ENCODE peak calls at places on chromosome 12, in four cellular contexts. Y is mammary epithelial cell, M is cardiac muscle cell, E is AG09309. Z is an unnamed sample.

GRCh38 chr12:11756022-11756421 is 106.5 kb downstream of the ETV6 start:
- DNase-seq in Y (no peak), M (no peak), E (no peak), Z (no peak)

GRCh38 chr12:10361622-10362021 is 28.2 kb downstream of the KLRK1 start:
- DNase-seq in Y (peak), M (peak), E (no peak), Z (no peak)

GRCh38 chr12:73863541-73863940 is 674.1 kb upstream of the ATXN7L3B start:
- DNase-seq in Y (peak), M (no peak), E (no peak), Z (peak)

GRCh38 chr12:16553457-16553856 is 52.5 kb downstream of the LMO3 start:
- DNase-seq in Y (peak), M (no peak), E (no peak), Z (no peak)

GRCh38 chr12:28097221-28097620 is 93.0 kb upstream of the CCDC91 start:
- DNase-seq in Y (no peak), M (no peak), E (no peak), Z (no peak)

GRCh38 chr12:106345739-106346138 is 11.8 kb upstream of the POLR3B start:
- DNase-seq in Y (peak), M (peak), E (no peak), Z (peak)

GRCh38 chr12:110530511-110530910 is 28.4 kb downstream of the RAD9B start:
- DNase-seq in Y (no peak), M (peak), E (no peak), Z (no peak)

GRCh38 chr12:111642681-111643427 is 42.9 kb downstream of the BRAP start:
- DNase-seq in Y (no peak), M (no peak), E (no peak), Z (no peak)

GRCh38 chr12:11668611-11669010 is 19.1 kb downstream of the ETV6 start:
- DNase-seq in Y (peak), M (no peak), E (no peak), Z (no peak)

GRCh38 chr12:132953163-132953425 is 3.0 kb downstream of the ZNF605 start:
- DNase-seq in Y (no peak), M (no peak), E (no peak), Z (no peak)

GRCh38 chr12:69985656-69986055 is 160.6 kb downstream of the MYRFL start:
- DNase-seq in Y (no peak), M (no peak), E (no peak), Z (peak)

GRCh38 chr12:70686299-70686698 is 49.1 kb upstream of the PTPRB start:
- DNase-seq in Y (no peak), M (no peak), E (no peak), Z (no peak)

GRCh38 chr12:95607642-95608041 is 56.4 kb upstream of the USP44 start:
- DNase-seq in Y (no peak), M (no peak), E (no peak), Z (no peak)

GRCh38 chr12:97927991-97928390 is 465.4 kb downstream of the RMST start:
- DNase-seq in Y (no peak), M (no peak), E (no peak), Z (no peak)

GRCh38 chr12:118307069-118307954 is 65.4 kb downstream of the TAOK3 start:
- DNase-seq in Y (peak), M (no peak), E (peak), Z (peak)

GRCh38 chr12:89796798-89797382 is 88.3 kb upstream of the ATP2B1 start:
- DNase-seq in Y (no peak), M (no peak), E (no peak), Z (no peak)

GRCh38 chr12:29365091-29365490 is 15.9 kb downstream of the ERGIC2 start:
- DNase-seq in Y (no peak), M (no peak), E (no peak), Z (no peak)

GRCh38 chr12:112906712-112907414 is at the start of gene OAS1:
- DNase-seq in Y (peak), M (peak), E (no peak), Z (peak)

GRCh38 chr12:67593041-67593870 is 55.3 kb upstream of the DYRK2 start:
- DNase-seq in Y (peak), M (no peak), E (no peak), Z (peak)

GRCh38 chr12:57632369-57632897 is 568 bp downstream of the B4GALNT1 start:
- DNase-seq in Y (peak), M (no peak), E (no peak), Z (no peak)

GRCh38 chr12:114943601-114944000 is 259.6 kb upstream of the TBX3 start:
- DNase-seq in Y (no peak), M (no peak), E (no peak), Z (no peak)

GRCh38 chr12:95532851-95533250 is 18.4 kb downstream of the USP44 start:
- DNase-seq in Y (peak), M (no peak), E (peak), Z (no peak)

GRCh38 chr12:2540535-2540941 is 254.2 kb upstream of the FKBP4 start:
- DNase-seq in Y (no peak), M (peak), E (no peak), Z (no peak)

GRCh38 chr12:3252416-3252815 is 175.2 kb downstream of the TSPAN9 start:
- DNase-seq in Y (no peak), M (peak), E (no peak), Z (no peak)

GRCh38 chr12:93181396-93181965 is 196.2 kb upstream of the NUDT4 start:
- DNase-seq in Y (no peak), M (no peak), E (no peak), Z (no peak)

GRCh38 chr12:132711169-132711843 is 664 bp downstream of the PGAM5 start:
- DNase-seq in Y (peak), M (peak), E (no peak), Z (no peak)

GRCh38 chr12:29024117-29024516 is 125.0 kb upstream of the FAR2 start:
- DNase-seq in Y (no peak), M (no peak), E (no peak), Z (peak)

GRCh38 chr12:99960312-99960711 is 24.4 kb downstream of the ANKS1B start:
- DNase-seq in Y (no peak), M (no peak), E (no peak), Z (no peak)

GRCh38 chr12:40382217-40382616 is 157.4 kb downstream of the LRRK2 start:
- DNase-seq in Y (no peak), M (peak), E (no peak), Z (no peak)

GRCh38 chr12:47746523-47746922 is 12.2 kb downstream of the RAPGEF3 start:
- DNase-seq in Y (no peak), M (no peak), E (no peak), Z (no peak)

GRCh38 chr12:24534632-24535031 is 414.3 kb downstream of the BCAT1 start:
- DNase-seq in Y (no peak), M (no peak), E (no peak), Z (no peak)

GRCh38 chr12:68768431-68768934 is 22.5 kb downstream of the SLC35E3 start:
- DNase-seq in Y (no peak), M (no peak), E (no peak), Z (no peak)

GRCh38 chr12:67827820-67828383 is 161.3 kb upstream of the IFNG-AS1 start:
- DNase-seq in Y (peak), M (no peak), E (peak), Z (peak)

GRCh38 chr12:100987552-100988277 is 193.1 kb downstream of the ANO4 start:
- DNase-seq in Y (peak), M (peak), E (no peak), Z (peak)
- TF ChIP-seq CTCF in Y (peak), M (peak), E (peak), Z (no peak)

GRCh38 chr12:13536219-13536910 is 339.8 kb downstream of the EMP1 start:
- DNase-seq in Y (no peak), M (no peak), E (no peak), Z (no peak)

GRCh38 chr12:13534242-13534641 is 337.7 kb downstream of the EMP1 start:
- DNase-seq in Y (no peak), M (no peak), E (no peak), Z (no peak)

GRCh38 chr12:13538136-13538535 is 341.6 kb downstream of the EMP1 start:
- DNase-seq in Y (no peak), M (no peak), E (no peak), Z (no peak)

GRCh38 chr12:13537623-13538022 is 341.1 kb downstream of the EMP1 start:
- DNase-seq in Y (no peak), M (no peak), E (no peak), Z (no peak)

GRCh38 chr12:13534645-13535398 is 338.3 kb downstream of the EMP1 start:
- DNase-seq in Y (peak), M (peak), E (no peak), Z (peak)
- TF ChIP-seq CTCF in Y (peak), M (peak), E (peak), Z (peak)

DNA sequence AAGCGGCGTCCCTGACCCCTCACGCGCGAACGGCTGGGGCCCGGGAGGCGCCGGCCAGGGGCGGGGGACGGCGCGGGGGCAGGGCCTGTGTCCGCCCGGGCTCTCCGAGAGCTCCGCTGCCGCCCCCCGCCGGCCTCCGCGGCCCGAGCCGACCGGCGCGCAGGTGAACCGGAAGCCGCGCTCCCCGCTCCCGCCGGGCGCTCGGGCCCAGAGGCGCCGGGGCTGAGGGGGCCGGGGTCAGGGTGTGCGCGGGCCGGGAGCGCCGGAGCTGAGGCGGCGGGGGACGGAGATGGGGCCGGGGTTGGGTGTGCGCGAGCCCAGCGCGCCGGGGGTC is 403 bp downstream of the HIP1R start:
- DNase-seq in Y (no peak), M (peak), E (no peak), Z (no peak)
- TF ChIP-seq CTCF in Y (no peak), M (no peak), E (no peak), Z (no peak)

GRCh38 chr12:14572401-14572800 is 4.7 kb upstream of the PLBD1 start:
- DNase-seq in Y (no peak), M (no peak), E (no peak), Z (no peak)
- TF ChIP-seq CTCF in Y (no peak), M (no peak), E (no peak), Z (no peak)

GRCh38 chr12:56271031-56271430 is 4.3 kb downstream of the COQ10A start:
- DNase-seq in Y (peak), M (peak), E (no peak), Z (no peak)
- TF ChIP-seq CTCF in Y (peak), M (peak), E (peak), Z (no peak)

GRCh38 chr12:32448581-32448980 is 49.2 kb downstream of the FGD4 start:
- DNase-seq in Y (peak), M (no peak), E (no peak), Z (no peak)
- TF ChIP-seq CTCF in Y (peak), M (no peak), E (no peak), Z (no peak)

GRCh38 chr12:53989227-53990113 is 4.5 kb downstream of the HOXC10 start:
- DNase-seq in Y (peak), M (peak), E (no peak), Z (no peak)
- TF ChIP-seq CTCF in Y (peak), M (peak), E (peak), Z (peak)

DNA sequence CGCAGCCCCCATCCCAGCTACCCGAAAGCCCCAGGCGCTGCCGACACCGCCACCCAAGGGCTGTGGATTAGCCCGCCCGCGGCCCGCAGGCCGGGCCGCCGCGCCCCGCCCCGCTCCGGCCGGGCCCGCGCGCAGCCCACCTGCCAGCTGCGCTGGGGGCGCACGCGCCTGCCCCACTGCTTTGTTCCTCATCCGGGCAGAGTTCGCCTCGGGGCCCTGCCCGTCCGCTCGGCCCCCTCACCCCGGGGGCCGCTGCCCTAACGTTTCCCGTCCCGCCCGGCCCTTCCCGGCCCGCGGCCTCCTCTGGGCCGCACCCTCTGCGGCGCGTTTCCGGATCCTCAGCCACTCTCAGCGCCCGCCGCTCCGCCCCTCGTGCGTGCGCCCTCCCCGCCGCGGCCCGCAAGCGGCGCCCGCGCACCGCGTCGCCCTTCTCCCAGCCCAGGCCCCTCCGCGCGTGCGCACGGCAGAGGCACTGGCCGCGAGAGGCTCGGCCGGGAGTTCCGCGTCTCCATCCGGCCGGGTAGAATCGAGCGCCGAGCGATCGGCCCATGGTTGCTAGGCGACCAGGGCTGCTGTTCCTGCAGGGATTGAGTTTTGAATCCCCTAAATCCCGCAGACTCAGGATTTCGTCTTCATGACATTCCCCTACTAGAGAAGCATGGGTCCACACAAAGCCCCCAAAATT is at the start of gene PRDM4:
- DNase-seq in Y (peak), M (peak), E (peak), Z (peak)
- TF ChIP-seq CTCF in Y (peak), M (no peak), E (no peak), Z (peak)